ENCODE peak calls at places on chromosomes 2 and 18, in eight cellular contexts. One of them, this sample, is unnamed.

GRCh38 chr2:168210216-168210897 is 37.0 kb downstream of the STK39 start:
- DNase-seq in activated T-cell treated with anti-CD3 and anti-CD28 coated beads for 1 hour: no peak
- DNase-seq in activated gamma-delta T cell treated with anti-CD3 and anti-CD28 coated beads, Interleukin-2, amount 50 U/mL, for 16 hours: no peak
- DNase-seq in stimulated activated CD8-positive, alpha-beta memory T cell treated with anti-CD3 and anti-CD28 coated beads, Interleukin-2, amount 100 ng/mL, for 1 hour: no peak
- DNase-seq in T1000: no peak
- DNase-seq in foreskin melanocyte: no peak
- DNase-seq in glomerular endothelial cell: no peak
- DNase-seq in frontal cortex: no peak
- DNase-seq in this sample: no peak

GRCh38 chr2:109129921-109130725 is 1.1 kb downstream of the SH3RF3 start:
- DNase-seq in activated gamma-delta T cell treated with anti-CD3 and anti-CD28 coated beads, Interleukin-2, amount 50 U/mL, for 16 hours: no peak
- DNase-seq in frontal cortex: peak; percentile 34
- DNase-seq in glomerular endothelial cell: no peak
- DNase-seq in activated T-cell treated with anti-CD3 and anti-CD28 coated beads for 1 hour: no peak
- DNase-seq in T1000: no peak
- DNase-seq in foreskin melanocyte: no peak
- DNase-seq in stimulated activated CD8-positive, alpha-beta memory T cell treated with anti-CD3 and anti-CD28 coated beads, Interleukin-2, amount 100 ng/mL, for 1 hour: no peak
- DNase-seq in this sample: no peak

GRCh38 chr2:181574321-181574720 is 82.6 kb downstream of the CERKL start:
- DNase-seq in frontal cortex: no peak
- DNase-seq in stimulated activated CD8-positive, alpha-beta memory T cell treated with anti-CD3 and anti-CD28 coated beads, Interleukin-2, amount 100 ng/mL, for 1 hour: no peak
- DNase-seq in activated T-cell treated with anti-CD3 and anti-CD28 coated beads for 1 hour: no peak
- DNase-seq in foreskin melanocyte: no peak
- DNase-seq in activated gamma-delta T cell treated with anti-CD3 and anti-CD28 coated beads, Interleukin-2, amount 50 U/mL, for 16 hours: no peak
- DNase-seq in glomerular endothelial cell: no peak
- DNase-seq in T1000: no peak
- DNase-seq in this sample: no peak

GRCh38 chr2:188319845-188320244 is 28.2 kb downstream of the GULP1 start:
- DNase-seq in stimulated activated CD8-positive, alpha-beta memory T cell treated with anti-CD3 and anti-CD28 coated beads, Interleukin-2, amount 100 ng/mL, for 1 hour: no peak
- DNase-seq in activated T-cell treated with anti-CD3 and anti-CD28 coated beads for 1 hour: no peak
- DNase-seq in foreskin melanocyte: no peak
- DNase-seq in activated gamma-delta T cell treated with anti-CD3 and anti-CD28 coated beads, Interleukin-2, amount 50 U/mL, for 16 hours: no peak
- DNase-seq in frontal cortex: no peak
- DNase-seq in T1000: no peak
- DNase-seq in glomerular endothelial cell: no peak
- DNase-seq in this sample: peak; percentile 33

GRCh38 chr2:25078171-25079049 is 36.5 kb downstream of the EFR3B start:
- DNase-seq in activated gamma-delta T cell treated with anti-CD3 and anti-CD28 coated beads, Interleukin-2, amount 50 U/mL, for 16 hours: no peak
- DNase-seq in frontal cortex: no peak
- DNase-seq in foreskin melanocyte: no peak
- DNase-seq in glomerular endothelial cell: peak; percentile 36
- DNase-seq in stimulated activated CD8-positive, alpha-beta memory T cell treated with anti-CD3 and anti-CD28 coated beads, Interleukin-2, amount 100 ng/mL, for 1 hour: no peak
- DNase-seq in activated T-cell treated with anti-CD3 and anti-CD28 coated beads for 1 hour: no peak
- DNase-seq in T1000: peak; percentile 34
- DNase-seq in this sample: no peak

GRCh38 chr2:11829324-11829946 is 83.0 kb downstream of the LPIN1 start:
- DNase-seq in glomerular endothelial cell: peak; percentile 7
- DNase-seq in activated T-cell treated with anti-CD3 and anti-CD28 coated beads for 1 hour: peak; percentile 57
- DNase-seq in stimulated activated CD8-positive, alpha-beta memory T cell treated with anti-CD3 and anti-CD28 coated beads, Interleukin-2, amount 100 ng/mL, for 1 hour: peak; percentile 13
- DNase-seq in activated gamma-delta T cell treated with anti-CD3 and anti-CD28 coated beads, Interleukin-2, amount 50 U/mL, for 16 hours: peak; percentile 38
- DNase-seq in frontal cortex: peak; percentile 32
- DNase-seq in T1000: peak; percentile 28
- DNase-seq in foreskin melanocyte: peak; percentile 59
- DNase-seq in this sample: peak; percentile 91

GRCh38 chr2:98487806-98488189 is 43.1 kb downstream of the INPP4A start:
- DNase-seq in glomerular endothelial cell: no peak
- DNase-seq in activated gamma-delta T cell treated with anti-CD3 and anti-CD28 coated beads, Interleukin-2, amount 50 U/mL, for 16 hours: no peak
- DNase-seq in frontal cortex: no peak
- DNase-seq in activated T-cell treated with anti-CD3 and anti-CD28 coated beads for 1 hour: peak; percentile 39
- DNase-seq in foreskin melanocyte: no peak
- DNase-seq in T1000: no peak
- DNase-seq in stimulated activated CD8-positive, alpha-beta memory T cell treated with anti-CD3 and anti-CD28 coated beads, Interleukin-2, amount 100 ng/mL, for 1 hour: no peak
- DNase-seq in this sample: peak; percentile 64

GRCh38 chr2:84647267-84647666 is 131.0 kb downstream of the DNAH6 start:
- DNase-seq in foreskin melanocyte: no peak
- DNase-seq in frontal cortex: no peak
- DNase-seq in stimulated activated CD8-positive, alpha-beta memory T cell treated with anti-CD3 and anti-CD28 coated beads, Interleukin-2, amount 100 ng/mL, for 1 hour: no peak
- DNase-seq in activated gamma-delta T cell treated with anti-CD3 and anti-CD28 coated beads, Interleukin-2, amount 50 U/mL, for 16 hours: no peak
- DNase-seq in T1000: no peak
- DNase-seq in glomerular endothelial cell: no peak
- DNase-seq in activated T-cell treated with anti-CD3 and anti-CD28 coated beads for 1 hour: no peak
- DNase-seq in this sample: no peak

GRCh38 chr2:113240915-113241911 is 37.5 kb downstream of the PAX8 start:
- DNase-seq in frontal cortex: no peak
- DNase-seq in T1000: peak; percentile 94
- DNase-seq in activated T-cell treated with anti-CD3 and anti-CD28 coated beads for 1 hour: no peak
- DNase-seq in glomerular endothelial cell: peak; percentile 77
- DNase-seq in foreskin melanocyte: peak; percentile 61
- DNase-seq in stimulated activated CD8-positive, alpha-beta memory T cell treated with anti-CD3 and anti-CD28 coated beads, Interleukin-2, amount 100 ng/mL, for 1 hour: no peak
- DNase-seq in activated gamma-delta T cell treated with anti-CD3 and anti-CD28 coated beads, Interleukin-2, amount 50 U/mL, for 16 hours: peak; percentile 47
- DNase-seq in this sample: no peak

GRCh38 chr18:3623769-3624545 is 174.0 kb downstream of the TGIF1 start:
- DNase-seq in foreskin melanocyte: peak; percentile 96
- DNase-seq in activated gamma-delta T cell treated with anti-CD3 and anti-CD28 coated beads, Interleukin-2, amount 50 U/mL, for 16 hours: no peak
- DNase-seq in stimulated activated CD8-positive, alpha-beta memory T cell treated with anti-CD3 and anti-CD28 coated beads, Interleukin-2, amount 100 ng/mL, for 1 hour: no peak
- DNase-seq in activated T-cell treated with anti-CD3 and anti-CD28 coated beads for 1 hour: no peak
- DNase-seq in T1000: peak; percentile 72
- DNase-seq in glomerular endothelial cell: no peak
- DNase-seq in frontal cortex: no peak
- DNase-seq in this sample: peak; percentile 94

GRCh38 chr2:147572622-147573021 is 272.2 kb upstream of the ACVR2A start:
- DNase-seq in frontal cortex: no peak
- DNase-seq in stimulated activated CD8-positive, alpha-beta memory T cell treated with anti-CD3 and anti-CD28 coated beads, Interleukin-2, amount 100 ng/mL, for 1 hour: no peak
- DNase-seq in foreskin melanocyte: no peak
- DNase-seq in activated gamma-delta T cell treated with anti-CD3 and anti-CD28 coated beads, Interleukin-2, amount 50 U/mL, for 16 hours: no peak
- DNase-seq in glomerular endothelial cell: no peak
- DNase-seq in T1000: no peak
- DNase-seq in activated T-cell treated with anti-CD3 and anti-CD28 coated beads for 1 hour: no peak
- DNase-seq in this sample: no peak

GRCh38 chr2:65199891-65200290 is 27.7 kb upstream of the ACTR2 start:
- DNase-seq in foreskin melanocyte: no peak
- DNase-seq in activated T-cell treated with anti-CD3 and anti-CD28 coated beads for 1 hour: no peak
- DNase-seq in stimulated activated CD8-positive, alpha-beta memory T cell treated with anti-CD3 and anti-CD28 coated beads, Interleukin-2, amount 100 ng/mL, for 1 hour: no peak
- DNase-seq in activated gamma-delta T cell treated with anti-CD3 and anti-CD28 coated beads, Interleukin-2, amount 50 U/mL, for 16 hours: no peak
- DNase-seq in T1000: no peak
- DNase-seq in glomerular endothelial cell: no peak
- DNase-seq in frontal cortex: no peak
- DNase-seq in this sample: no peak

GRCh38 chr2:72931280-72931910 is 14.1 kb downstream of the EMX1 start:
- DNase-seq in foreskin melanocyte: no peak
- DNase-seq in frontal cortex: no peak
- DNase-seq in activated T-cell treated with anti-CD3 and anti-CD28 coated beads for 1 hour: no peak
- DNase-seq in glomerular endothelial cell: no peak
- DNase-seq in stimulated activated CD8-positive, alpha-beta memory T cell treated with anti-CD3 and anti-CD28 coated beads, Interleukin-2, amount 100 ng/mL, for 1 hour: no peak
- DNase-seq in T1000: peak; percentile 38
- DNase-seq in activated gamma-delta T cell treated with anti-CD3 and anti-CD28 coated beads, Interleukin-2, amount 50 U/mL, for 16 hours: no peak
- DNase-seq in this sample: no peak

GRCh38 chr2:173854840-173855239 is 110.3 kb downstream of the SP3 start:
- DNase-seq in activated gamma-delta T cell treated with anti-CD3 and anti-CD28 coated beads, Interleukin-2, amount 50 U/mL, for 16 hours: no peak
- DNase-seq in foreskin melanocyte: no peak
- DNase-seq in activated T-cell treated with anti-CD3 and anti-CD28 coated beads for 1 hour: no peak
- DNase-seq in glomerular endothelial cell: no peak
- DNase-seq in stimulated activated CD8-positive, alpha-beta memory T cell treated with anti-CD3 and anti-CD28 coated beads, Interleukin-2, amount 100 ng/mL, for 1 hour: no peak
- DNase-seq in frontal cortex: no peak
- DNase-seq in T1000: peak; percentile 23
- DNase-seq in this sample: no peak

GRCh38 chr2:171479154-171479814 is 43.0 kb upstream of the CYBRD1 start:
- DNase-seq in stimulated activated CD8-positive, alpha-beta memory T cell treated with anti-CD3 and anti-CD28 coated beads, Interleukin-2, amount 100 ng/mL, for 1 hour: no peak
- DNase-seq in glomerular endothelial cell: no peak
- DNase-seq in activated T-cell treated with anti-CD3 and anti-CD28 coated beads for 1 hour: no peak
- DNase-seq in activated gamma-delta T cell treated with anti-CD3 and anti-CD28 coated beads, Interleukin-2, amount 50 U/mL, for 16 hours: no peak
- DNase-seq in foreskin melanocyte: no peak
- DNase-seq in T1000: no peak
- DNase-seq in frontal cortex: no peak
- DNase-seq in this sample: no peak

GRCh38 chr18:80251700-80252099 is 4.4 kb upstream of the PARD6G start:
- DNase-seq in glomerular endothelial cell: no peak
- DNase-seq in frontal cortex: no peak
- DNase-seq in stimulated activated CD8-positive, alpha-beta memory T cell treated with anti-CD3 and anti-CD28 coated beads, Interleukin-2, amount 100 ng/mL, for 1 hour: no peak
- DNase-seq in activated gamma-delta T cell treated with anti-CD3 and anti-CD28 coated beads, Interleukin-2, amount 50 U/mL, for 16 hours: no peak
- DNase-seq in activated T-cell treated with anti-CD3 and anti-CD28 coated beads for 1 hour: no peak
- DNase-seq in T1000: no peak
- DNase-seq in foreskin melanocyte: peak; percentile 52
- DNase-seq in this sample: no peak

GRCh38 chr2:17282245-17282644 is 236.0 kb downstream of the RAD51AP2 start:
- DNase-seq in activated gamma-delta T cell treated with anti-CD3 and anti-CD28 coated beads, Interleukin-2, amount 50 U/mL, for 16 hours: no peak
- DNase-seq in glomerular endothelial cell: no peak
- DNase-seq in activated T-cell treated with anti-CD3 and anti-CD28 coated beads for 1 hour: no peak
- DNase-seq in foreskin melanocyte: no peak
- DNase-seq in T1000: no peak
- DNase-seq in frontal cortex: no peak
- DNase-seq in stimulated activated CD8-positive, alpha-beta memory T cell treated with anti-CD3 and anti-CD28 coated beads, Interleukin-2, amount 100 ng/mL, for 1 hour: no peak
- DNase-seq in this sample: no peak

GRCh38 chr2:230012242-230012884 is 56.4 kb downstream of the SLC16A14 start:
- DNase-seq in frontal cortex: no peak
- DNase-seq in stimulated activated CD8-positive, alpha-beta memory T cell treated with anti-CD3 and anti-CD28 coated beads, Interleukin-2, amount 100 ng/mL, for 1 hour: no peak
- DNase-seq in foreskin melanocyte: no peak
- DNase-seq in activated T-cell treated with anti-CD3 and anti-CD28 coated beads for 1 hour: no peak
- DNase-seq in T1000: no peak
- DNase-seq in glomerular endothelial cell: no peak
- DNase-seq in activated gamma-delta T cell treated with anti-CD3 and anti-CD28 coated beads, Interleukin-2, amount 50 U/mL, for 16 hours: no peak
- DNase-seq in this sample: no peak

GRCh38 chr18:10057808-10058791 is 144.3 kb downstream of the VAPA start:
- DNase-seq in frontal cortex: no peak
- DNase-seq in stimulated activated CD8-positive, alpha-beta memory T cell treated with anti-CD3 and anti-CD28 coated beads, Interleukin-2, amount 100 ng/mL, for 1 hour: no peak
- DNase-seq in T1000: no peak
- DNase-seq in glomerular endothelial cell: peak; percentile 48
- DNase-seq in activated gamma-delta T cell treated with anti-CD3 and anti-CD28 coated beads, Interleukin-2, amount 50 U/mL, for 16 hours: no peak
- DNase-seq in foreskin melanocyte: peak; percentile 89
- DNase-seq in activated T-cell treated with anti-CD3 and anti-CD28 coated beads for 1 hour: no peak
- DNase-seq in this sample: no peak

GRCh38 chr2:155525194-155525593 is 807.3 kb downstream of the NR4A2 start:
- DNase-seq in T1000: no peak
- DNase-seq in glomerular endothelial cell: no peak
- DNase-seq in activated gamma-delta T cell treated with anti-CD3 and anti-CD28 coated beads, Interleukin-2, amount 50 U/mL, for 16 hours: no peak
- DNase-seq in foreskin melanocyte: no peak
- DNase-seq in frontal cortex: no peak
- DNase-seq in activated T-cell treated with anti-CD3 and anti-CD28 coated beads for 1 hour: no peak
- DNase-seq in stimulated activated CD8-positive, alpha-beta memory T cell treated with anti-CD3 and anti-CD28 coated beads, Interleukin-2, amount 100 ng/mL, for 1 hour: no peak
- DNase-seq in this sample: no peak

GRCh38 chr2:237315170-237315880 is 98.6 kb downstream of the COL6A3 start:
- DNase-seq in stimulated activated CD8-positive, alpha-beta memory T cell treated with anti-CD3 and anti-CD28 coated beads, Interleukin-2, amount 100 ng/mL, for 1 hour: no peak
- DNase-seq in T1000: no peak
- DNase-seq in activated T-cell treated with anti-CD3 and anti-CD28 coated beads for 1 hour: no peak
- DNase-seq in foreskin melanocyte: peak; percentile 51
- DNase-seq in frontal cortex: peak; percentile 14
- DNase-seq in activated gamma-delta T cell treated with anti-CD3 and anti-CD28 coated beads, Interleukin-2, amount 50 U/mL, for 16 hours: no peak
- DNase-seq in glomerular endothelial cell: no peak
- DNase-seq in this sample: no peak

This sample was measured in SK-MEL-5.